ENCODE peak calls at places on chromosomes 7 and 10, in eight cellular contexts. P, T, W, X, E, U, L and M are unnamed samples.

GRCh38 chr7:151514461-151515396 is 5.0 kb downstream of the RHEB start:
- DNase-seq in P (no peak), T (no peak), W (no peak), X (no peak), E (no peak), U (no peak), L (no peak), M (no peak)

GRCh38 chr7:111835066-111835465 is 272.8 kb upstream of the IMMP2L start:
- DNase-seq in P (peak; percentile 70), T (no peak), W (no peak), X (peak; percentile 88), E (no peak), U (no peak), L (peak; percentile 87), M (no peak)

GRCh38 chr10:8130973-8131911 is 76.8 kb downstream of the GATA3 start:
- DNase-seq in P (no peak), T (no peak), W (no peak), X (no peak), E (no peak), U (no peak), L (peak; percentile 87), M (peak; percentile 58)

GRCh38 chr10:50350366-50350765 is 99.0 kb upstream of the ASAH2 start:
- DNase-seq in P (no peak), T (no peak), W (no peak), X (no peak), E (no peak), U (no peak), L (no peak), M (no peak)

GRCh38 chr7:137718360-137718759 is 128.4 kb downstream of the DGKI start:
- DNase-seq in P (no peak), T (no peak), W (no peak), X (no peak), E (no peak), U (no peak), L (peak; percentile 40), M (no peak)

GRCh38 chr7:156620246-156620775 is 20.3 kb upstream of the RNF32 start:
- DNase-seq in P (no peak), T (no peak), W (no peak), X (no peak), E (no peak), U (no peak), L (no peak), M (no peak)

GRCh38 chr10:99648717-99649116 is 10.6 kb upstream of the ENTPD7 start:
- DNase-seq in P (no peak), T (no peak), W (no peak), X (no peak), E (no peak), U (no peak), L (no peak), M (no peak)

GRCh38 chr10:121289800-121290199 is 308.4 kb downstream of the FGFR2 start:
- DNase-seq in P (no peak), T (no peak), W (no peak), X (no peak), E (no peak), U (no peak), L (no peak), M (no peak)

GRCh38 chr7:1458676-1459511 is at the start of gene MICALL2:
- DNase-seq in P (peak; percentile 59), T (no peak), W (peak; percentile 83), X (peak; percentile 55), E (no peak), U (no peak), L (peak; percentile 82), M (peak; percentile 91)

GRCh38 chr7:27586825-27587224 is 75.9 kb downstream of the HIBADH start:
- DNase-seq in P (no peak), T (peak; percentile 89), W (no peak), X (peak; percentile 6), E (no peak), U (peak; percentile 97), L (no peak), M (no peak)

GRCh38 chr7:7884855-7885254 is 83.7 kb upstream of the GLCCI1 start:
- DNase-seq in P (no peak), T (no peak), W (no peak), X (no peak), E (no peak), U (no peak), L (peak; percentile 63), M (no peak)

GRCh38 chr7:46554688-46555422 is 633.8 kb upstream of the IGFBP3 start:
- DNase-seq in P (no peak), T (no peak), W (no peak), X (no peak), E (no peak), U (no peak), L (peak; percentile 79), M (no peak)

GRCh38 chr7:116953727-116954442 is 584 bp downstream of the ST7 start:
- DNase-seq in P (peak; percentile 60), T (peak; percentile 59), W (peak; percentile 66), X (peak; percentile 89), E (peak; percentile 14), U (peak; percentile 14), L (peak; percentile 84), M (peak; percentile 65)

GRCh38 chr7:16803881-16804673 is 722 bp downstream of the AGR2 start:
- DNase-seq in P (no peak), T (no peak), W (no peak), X (no peak), E (no peak), U (no peak), L (no peak), M (no peak)

GRCh38 chr7:103879411-103879810 is 110.0 kb downstream of the RELN start:
- DNase-seq in P (no peak), T (no peak), W (no peak), X (no peak), E (no peak), U (no peak), L (no peak), M (no peak)

GRCh38 chr7:78173192-78173591 is 374.6 kb downstream of the PHTF2 start:
- DNase-seq in P (no peak), T (no peak), W (no peak), X (no peak), E (no peak), U (no peak), L (no peak), M (no peak)

GRCh38 chr7:29538322-29538874 is 25.2 kb upstream of the PRR15 start:
- DNase-seq in P (no peak), T (no peak), W (no peak), X (peak; percentile 30), E (no peak), U (peak; percentile 20), L (no peak), M (no peak)

GRCh38 chr10:6201511-6201975 is 1.2 kb upstream of the PFKFB3 start:
- DNase-seq in P (peak; percentile 65), T (peak; percentile 90), W (peak; percentile 86), X (peak; percentile 79), E (peak; percentile 67), U (peak; percentile 64), L (peak; percentile 62), M (peak; percentile 54)

GRCh38 chr7:155969192-155969929 is 157.1 kb upstream of the SHH start:
- DNase-seq in P (no peak), T (no peak), W (no peak), X (no peak), E (no peak), U (no peak), L (no peak), M (no peak)

GRCh38 chr10:26939290-26939956 is 78.7 kb upstream of the ABI1 start:
- DNase-seq in P (no peak), T (no peak), W (no peak), X (no peak), E (no peak), U (no peak), L (no peak), M (no peak)

GRCh38 chr10:12432402-12433189 is 83.2 kb downstream of the CAMK1D start:
- DNase-seq in P (no peak), T (no peak), W (no peak), X (no peak), E (no peak), U (peak; percentile 37), L (no peak), M (no peak)

GRCh38 chr10:116403740-116404250 is 23.9 kb upstream of the PNLIPRP3 start:
- DNase-seq in P (no peak), T (no peak), W (no peak), X (peak; percentile 14), E (no peak), U (peak; percentile 97), L (no peak), M (no peak)

GRCh38 chr7:112940314-112940732 is 146.3 kb downstream of the GPR85 start:
- DNase-seq in P (no peak), T (no peak), W (no peak), X (no peak), E (no peak), U (no peak), L (no peak), M (no peak)

GRCh38 chr10:86556532-86556931 is 34.9 kb upstream of the WAPL start:
- DNase-seq in P (no peak), T (no peak), W (no peak), X (no peak), E (no peak), U (no peak), L (no peak), M (peak; percentile 22)

GRCh38 chr7:79877874-79878465 is 256.7 kb upstream of the GNAI1 start:
- DNase-seq in P (no peak), T (no peak), W (no peak), X (no peak), E (no peak), U (no peak), L (peak; percentile 3), M (no peak)

GRCh38 chr7:40474790-40475680 is 340.2 kb downstream of the SUGCT start:
- DNase-seq in P (no peak), T (no peak), W (no peak), X (no peak), E (no peak), U (no peak), L (no peak), M (no peak)

GRCh38 chr7:18508441-18509427 is 13.2 kb downstream of the HDAC9 start:
- DNase-seq in P (peak; percentile 85), T (peak; percentile 76), W (no peak), X (peak; percentile 88), E (no peak), U (no peak), L (peak; percentile 98), M (peak; percentile 59)

GRCh38 chr10:12717981-12718707 is 283.4 kb downstream of the CCDC3 start:
- DNase-seq in P (no peak), T (no peak), W (no peak), X (no peak), E (no peak), U (peak; percentile 57), L (peak; percentile 49), M (no peak)

GRCh38 chr10:49268185-49268584 is 30.8 kb upstream of the C10orf71 start:
- DNase-seq in P (no peak), T (peak; percentile 16), W (no peak), X (no peak), E (no peak), U (peak; percentile 5), L (no peak), M (no peak)

GRCh38 chr7:159105066-159105780 is 39.4 kb downstream of the VIPR2 start:
- DNase-seq in P (no peak), T (no peak), W (no peak), X (no peak), E (no peak), U (no peak), L (no peak), M (no peak)

GRCh38 chr7:106618480-106618879 is 42.5 kb downstream of the CCDC71L start:
- DNase-seq in P (peak; percentile 34), T (no peak), W (no peak), X (peak; percentile 55), E (no peak), U (no peak), L (peak; percentile 75), M (no peak)

GRCh38 chr10:23338155-23338828 is 6.3 kb downstream of the C10orf67 start:
- DNase-seq in P (no peak), T (no peak), W (no peak), X (no peak), E (no peak), U (peak; percentile 26), L (peak; percentile 86), M (peak; percentile 64)

GRCh38 chr7:36048141-36048901 is 104.7 kb upstream of the EEPD1 start:
- DNase-seq in P (peak; percentile 62), T (no peak), W (no peak), X (peak; percentile 34), E (no peak), U (peak; percentile 70), L (peak; percentile 90), M (peak; percentile 55)

GRCh38 chr7:85175217-85175616 is 11.6 kb downstream of the SEMA3D start:
- DNase-seq in P (no peak), T (no peak), W (no peak), X (no peak), E (no peak), U (no peak), L (peak; percentile 63), M (no peak)